ENCODE peak calls at places on chromosomes 5 and 9, in nine cellular contexts. O is kidney, W is left lung, Y is astrocyte of the spinal cord, S is SK-N-MC, Q is fibroblast of pulmonary artery, L is uterus, J is neural progenitor cell, D is GM12864. A is an unnamed sample.
A peak's percentile ranks its signal among the peaks of the same experiment; 100 is the strongest.

GRCh38 chr5:91885291-91886265 is 502.5 kb upstream of the ARRDC3 start:
- DNase-seq in O (no peak), W (no peak), Y (no peak), S (no peak), Q (no peak), L (no peak), J (no peak), D (no peak), A (no peak)

GRCh38 chr9:99557816-99558215 is 263.9 kb upstream of the NR4A3 start:
- DNase-seq in O (no peak), W (no peak), Y (no peak), S (no peak), Q (no peak), L (no peak), J (no peak), D (no peak), A (no peak)

GRCh38 chr9:93968451-93969327 is 13.5 kb upstream of the BARX1 start:
- DNase-seq in O (no peak), W (no peak), Y (peak; percentile 36), S (no peak), Q (no peak), L (no peak), J (no peak), D (no peak), A (no peak)

GRCh38 chr5:62343428-62343827 is 37.4 kb downstream of the KIF2A start:
- DNase-seq in O (no peak), W (no peak), Y (no peak), S (no peak), Q (peak; percentile 13), L (no peak), J (no peak), D (no peak), A (peak; percentile 32)

GRCh38 chr9:111621895-111622480 is 9.1 kb upstream of the DNAJC25 start:
- DNase-seq in O (no peak), W (no peak), Y (peak; percentile 50), S (no peak), Q (peak; percentile 72), L (peak; percentile 20), J (peak; percentile 19), D (no peak), A (peak; percentile 73)

GRCh38 chr5:160959804-160960203 is 107.8 kb upstream of the ATP10B start:
- DNase-seq in O (peak; percentile 89), W (peak; percentile 82), Y (no peak), S (no peak), Q (no peak), L (no peak), J (no peak), D (no peak), A (no peak)

GRCh38 chr5:127298623-127299022 is 8.0 kb downstream of the MEGF10 start:
- DNase-seq in O (no peak), W (no peak), Y (no peak), S (no peak), Q (no peak), L (no peak), J (peak; percentile 37), D (no peak), A (no peak)

GRCh38 chr5:59766394-59766793 is 127.1 kb downstream of the PDE4D start:
- DNase-seq in O (peak; percentile 75), W (no peak), Y (no peak), S (no peak), Q (peak; percentile 69), L (peak; percentile 49), J (no peak), D (no peak), A (no peak)

GRCh38 chr9:2424564-2425153 is 196.9 kb upstream of the VLDLR start:
- DNase-seq in O (peak; percentile 73), W (no peak), Y (peak; percentile 22), S (no peak), Q (peak; percentile 47), L (no peak), J (no peak), D (no peak), A (peak; percentile 72)

GRCh38 chr5:117455236-117456233 is 880.9 kb upstream of the SEMA6A start:
- DNase-seq in O (peak; percentile 48), W (no peak), Y (no peak), S (no peak), Q (no peak), L (peak; percentile 8), J (peak; percentile 59), D (no peak), A (no peak)

GRCh38 chr9:89390578-89390977 is 72.3 kb downstream of the SECISBP2 start:
- DNase-seq in O (no peak), W (no peak), Y (no peak), S (no peak), Q (no peak), L (no peak), J (no peak), D (no peak), A (no peak)

GRCh38 chr5:82356808-82357671 is 78.9 kb upstream of the RPS23 start:
- DNase-seq in O (peak; percentile 77), W (peak; percentile 83), Y (peak; percentile 96), S (no peak), Q (peak; percentile 94), L (peak; percentile 95), J (no peak), D (no peak), A (peak; percentile 100)

GRCh38 chr9:131273791-131274673 is 2.3 kb downstream of the FAM78A start:
- DNase-seq in O (peak; percentile 51), W (peak; percentile 55), Y (no peak), S (no peak), Q (no peak), L (no peak), J (no peak), D (no peak), A (no peak)

GRCh38 chr5:142669479-142669878 is 16.4 kb downstream of the FGF1 start:
- DNase-seq in O (no peak), W (no peak), Y (no peak), S (no peak), Q (no peak), L (no peak), J (no peak), D (no peak), A (no peak)

GRCh38 chr5:18944771-18945170 is 1043.2 kb downstream of the CDH18 start:
- DNase-seq in O (no peak), W (no peak), Y (peak; percentile 13), S (no peak), Q (no peak), L (no peak), J (no peak), D (no peak), A (no peak)

GRCh38 chr9:91248707-91249106 is 113.0 kb downstream of the AUH start:
- DNase-seq in O (no peak), W (no peak), Y (no peak), S (no peak), Q (no peak), L (no peak), J (no peak), D (no peak), A (no peak)

DNA sequence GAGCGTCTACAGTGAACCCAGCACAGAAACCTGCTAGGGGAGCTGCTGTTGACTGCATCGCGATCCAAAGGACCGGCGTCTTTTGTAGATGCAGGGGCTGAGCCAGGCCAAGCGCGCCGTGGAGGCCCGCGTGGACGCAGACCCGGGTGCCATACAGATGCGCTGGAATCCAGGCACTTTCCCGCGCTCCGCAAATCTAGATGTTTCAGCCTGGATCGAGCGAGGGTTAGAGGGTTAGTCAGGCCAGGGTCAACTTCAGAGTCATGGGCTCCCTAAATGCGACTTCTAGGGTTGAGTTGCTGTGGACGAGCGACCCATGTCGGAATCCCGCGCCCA is 941 bp upstream of the TCF7 start:
- DNase-seq in O (no peak), W (no peak), Y (no peak), S (no peak), Q (no peak), L (no peak), J (no peak), D (no peak), A (no peak)
- H3K4me3 ChIP-seq in O (peak overlapping the region; percentile 63), W (no peak overlapping the region), Y (no peak overlapping the region), S (no peak overlapping the region), Q (no peak overlapping the region), L (peak overlapping the region; percentile 52), J (peak overlapping the region; percentile 75), D (no peak overlapping the region), A (no peak overlapping the region)

DNA sequence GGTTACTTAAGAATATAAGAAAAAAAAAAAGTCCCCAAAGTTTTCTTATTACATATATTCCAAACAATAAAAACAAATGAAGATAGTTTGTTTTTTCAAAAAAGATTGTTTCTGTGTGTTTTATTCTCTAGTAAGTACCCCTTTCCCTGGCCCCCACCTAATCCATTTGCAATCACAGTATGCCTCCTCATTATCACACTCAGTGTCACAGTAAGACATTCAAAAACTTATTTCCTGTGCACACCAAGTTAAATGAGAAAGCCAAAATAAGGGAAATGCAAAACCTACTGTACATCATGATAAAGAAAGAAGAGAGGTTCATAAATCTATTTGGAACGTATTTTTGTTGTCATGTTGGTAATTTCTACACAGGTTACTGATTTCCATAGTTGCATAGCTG is 62.3 kb downstream of the ST8SIA4 start:
- DNase-seq in O (no peak), W (no peak), Y (no peak), S (peak; percentile 48), Q (no peak), L (no peak), J (no peak), D (no peak), A (no peak)
- H3K4me3 ChIP-seq in O (no peak overlapping the region), W (no peak overlapping the region), Y (no peak overlapping the region), S (no peak overlapping the region), Q (no peak overlapping the region), L (no peak overlapping the region), J (no peak overlapping the region), D (no peak overlapping the region), A (no peak overlapping the region)

DNA sequence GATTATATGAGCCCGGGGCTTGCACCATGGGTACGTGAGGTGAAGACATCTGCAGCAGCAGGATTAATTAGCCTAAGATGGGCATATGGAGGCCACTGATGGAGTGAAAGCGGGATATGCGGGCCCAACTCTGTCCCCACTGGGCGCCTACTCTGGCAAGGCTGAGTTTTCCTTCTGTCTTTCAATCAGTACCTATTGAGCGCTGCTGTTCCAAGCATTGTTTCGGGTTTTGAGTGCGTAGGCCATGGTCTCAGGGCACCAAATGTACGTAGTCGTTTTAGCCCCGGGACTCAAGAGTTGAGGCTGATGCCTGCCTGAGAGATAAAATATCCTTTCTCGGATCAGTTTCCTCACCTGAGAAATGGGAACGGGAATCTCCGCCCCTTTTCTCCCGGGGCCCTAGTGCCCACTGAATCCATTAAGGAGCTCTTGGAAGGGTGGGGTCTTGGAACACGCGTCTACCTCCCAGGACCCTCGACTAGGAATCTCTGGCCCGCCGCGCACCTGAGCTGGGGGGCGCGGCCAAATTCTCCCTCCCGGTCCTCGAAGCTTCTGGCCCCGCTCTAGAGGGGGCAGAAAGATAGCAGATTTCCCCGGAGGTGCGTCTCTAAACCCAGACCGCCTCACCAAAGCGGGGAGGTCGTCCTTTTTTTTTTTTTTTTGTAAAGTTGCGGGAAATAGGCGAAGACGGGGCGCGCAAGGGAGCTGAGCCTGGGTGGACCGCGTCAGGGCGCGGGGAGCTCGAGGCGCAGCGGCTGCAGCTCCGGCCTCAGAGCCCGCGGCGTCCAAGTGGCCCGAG is 544 bp upstream of the CXXC5 start:
- DNase-seq in O (no peak), W (peak; percentile 31), Y (no peak), S (no peak), Q (no peak), L (peak; percentile 18), J (peak; percentile 49), D (no peak), A (no peak)
- H3K4me3 ChIP-seq in O (peak overlapping the region; percentile 82), W (peak overlapping the region; percentile 92), Y (peak overlapping the region; percentile 89), S (peak overlapping the region; percentile 94), Q (peak overlapping the region; percentile 70), L (peak overlapping the region; percentile 79), J (peak overlapping the region; percentile 89), D (peak overlapping the region; percentile 84), A (peak overlapping the region; percentile 53)

DNA sequence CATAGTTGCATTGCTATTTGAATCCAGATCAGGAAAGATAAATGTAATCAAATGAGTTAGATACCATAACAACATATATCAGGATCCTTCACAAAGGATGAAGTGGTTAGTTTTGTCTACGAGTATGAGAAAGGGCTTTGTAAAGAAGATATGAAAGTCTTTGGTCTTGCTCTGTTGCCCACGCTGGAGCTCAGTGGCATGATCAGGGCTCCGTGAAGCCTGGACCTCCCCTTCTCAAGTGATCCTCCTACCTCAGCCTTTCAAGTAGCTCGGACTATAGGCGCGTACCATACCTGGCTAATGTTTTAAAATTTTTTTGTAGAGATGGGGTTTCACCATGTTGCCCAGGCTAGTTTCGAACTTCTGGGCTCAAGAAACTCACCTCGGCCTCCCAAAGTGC is 1.8 kb downstream of the SMC5 start:
- DNase-seq in O (no peak), W (no peak), Y (no peak), S (no peak), Q (no peak), L (no peak), J (no peak), D (peak; percentile 38), A (no peak)
- H3K4me3 ChIP-seq in O (peak overlapping the region; percentile 96), W (no peak overlapping the region), Y (no peak overlapping the region), S (peak overlapping the region; percentile 98), Q (peak overlapping the region; percentile 86), L (peak overlapping the region; percentile 86), J (peak overlapping the region; percentile 84), D (peak overlapping the region; percentile 97), A (peak overlapping the region; percentile 91)